ENCODE peak calls at places on chromosomes 16 and 17, in six cellular contexts. One of them, this sample, is unnamed.

GRCh38 chr16:58414938-58415451 is 22.7 kb downstream of the GINS3 start:
- DNase-seq in psoas muscle: no peak
- DNase-seq in PC-3: no peak
- DNase-seq in left lung: no peak
- DNase-seq in esophagus squamous epithelium: no peak
- DNase-seq in pancreas: no peak
- DNase-seq in this sample: no peak

GRCh38 chr17:47276868-47277267 is 23.2 kb downstream of the ITGB3 start:
- DNase-seq in pancreas: peak
- DNase-seq in PC-3: peak
- DNase-seq in psoas muscle: peak
- DNase-seq in esophagus squamous epithelium: no peak
- DNase-seq in left lung: no peak
- DNase-seq in this sample: peak

GRCh38 chr17:2336215-2337151 is at the start of gene TSR1:
- DNase-seq in psoas muscle: peak
- DNase-seq in pancreas: peak
- DNase-seq in PC-3: peak
- DNase-seq in left lung: peak
- DNase-seq in esophagus squamous epithelium: peak
- DNase-seq in this sample: peak

GRCh38 chr17:44558349-44559287 is 1.3 kb downstream of the FZD2 start:
- DNase-seq in left lung: no peak
- DNase-seq in psoas muscle: no peak
- DNase-seq in esophagus squamous epithelium: no peak
- DNase-seq in PC-3: no peak
- DNase-seq in pancreas: no peak
- DNase-seq in this sample: no peak

GRCh38 chr17:8693328-8693727 is 51.3 kb downstream of the CCDC42 start:
- DNase-seq in psoas muscle: no peak
- DNase-seq in pancreas: no peak
- DNase-seq in esophagus squamous epithelium: no peak
- DNase-seq in PC-3: no peak
- DNase-seq in left lung: no peak
- DNase-seq in this sample: no peak

GRCh38 chr16:30557397-30557949 is 701 bp downstream of the ZNF764 start:
- DNase-seq in pancreas: no peak
- DNase-seq in PC-3: no peak
- DNase-seq in left lung: no peak
- DNase-seq in psoas muscle: peak
- DNase-seq in esophagus squamous epithelium: no peak
- DNase-seq in this sample: no peak

GRCh38 chr16:85086347-85087291 is 25.7 kb downstream of the CIBAR2 start:
- DNase-seq in esophagus squamous epithelium: no peak
- DNase-seq in pancreas: peak
- DNase-seq in left lung: peak
- DNase-seq in psoas muscle: peak
- DNase-seq in PC-3: peak
- DNase-seq in this sample: peak

GRCh38 chr16:87345721-87346424 is 28.7 kb upstream of the C16orf95 start:
- DNase-seq in pancreas: no peak
- DNase-seq in esophagus squamous epithelium: no peak
- DNase-seq in left lung: peak
- DNase-seq in psoas muscle: no peak
- DNase-seq in PC-3: no peak
- DNase-seq in this sample: no peak

GRCh38 chr16:80932725-80933124 is 74.0 kb downstream of the CMC2 start:
- DNase-seq in esophagus squamous epithelium: no peak
- DNase-seq in left lung: no peak
- DNase-seq in PC-3: peak
- DNase-seq in pancreas: peak
- DNase-seq in psoas muscle: peak
- DNase-seq in this sample: peak

GRCh38 chr17:43661699-43662431 is at the start of gene MEOX1:
- DNase-seq in pancreas: no peak
- DNase-seq in psoas muscle: no peak
- DNase-seq in left lung: no peak
- DNase-seq in PC-3: peak
- DNase-seq in esophagus squamous epithelium: no peak
- DNase-seq in this sample: no peak

GRCh38 chr17:40960144-40960543 is 6.6 kb downstream of the KRT39 start:
- DNase-seq in esophagus squamous epithelium: no peak
- DNase-seq in pancreas: no peak
- DNase-seq in left lung: no peak
- DNase-seq in PC-3: no peak
- DNase-seq in psoas muscle: no peak
- DNase-seq in this sample: no peak
- H3K4me3 ChIP-seq in esophagus squamous epithelium: no peak
- H3K4me3 ChIP-seq in pancreas: no peak
- H3K4me3 ChIP-seq in left lung: no peak
- H3K4me3 ChIP-seq in PC-3: no peak
- H3K4me3 ChIP-seq in psoas muscle: no peak
- H3K4me3 ChIP-seq in this sample: no peak

DNA sequence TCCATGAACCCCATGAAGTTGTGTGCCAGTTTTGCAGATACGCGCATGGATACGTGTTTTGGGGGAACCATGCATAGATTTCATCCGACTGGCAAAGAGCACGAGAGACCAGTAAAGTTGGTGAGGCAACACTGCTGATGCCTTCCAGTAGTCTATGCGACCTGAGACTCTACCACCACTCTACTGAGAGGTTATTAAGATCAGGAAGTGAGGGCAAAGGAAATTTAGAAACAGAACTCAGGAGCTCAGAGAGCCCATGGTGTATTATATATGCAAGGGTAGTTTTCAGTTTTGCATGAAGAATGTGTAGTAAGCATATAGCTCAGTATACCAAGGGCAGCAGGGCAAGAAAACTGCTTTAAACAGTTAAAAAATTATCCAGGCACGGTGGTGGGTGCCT is 4.2 kb downstream of the SLX4 start:
- DNase-seq in pancreas: no peak
- DNase-seq in PC-3: no peak
- DNase-seq in esophagus squamous epithelium: no peak
- DNase-seq in psoas muscle: no peak
- DNase-seq in left lung: no peak
- DNase-seq in this sample: no peak
- H3K4me3 ChIP-seq in pancreas: no peak
- H3K4me3 ChIP-seq in PC-3: no peak
- H3K4me3 ChIP-seq in esophagus squamous epithelium: no peak
- H3K4me3 ChIP-seq in psoas muscle: no peak
- H3K4me3 ChIP-seq in left lung: no peak
- H3K4me3 ChIP-seq in this sample: no peak

GRCh38 chr17:27809555-27809954 is 9.2 kb upstream of the NOS2 start:
- DNase-seq in left lung: no peak
- DNase-seq in pancreas: no peak
- DNase-seq in PC-3: no peak
- DNase-seq in esophagus squamous epithelium: no peak
- DNase-seq in psoas muscle: no peak
- DNase-seq in this sample: no peak

GRCh38 chr17:27808629-27809028 is 8.3 kb upstream of the NOS2 start:
- DNase-seq in psoas muscle: no peak
- DNase-seq in left lung: no peak
- DNase-seq in PC-3: no peak
- DNase-seq in esophagus squamous epithelium: no peak
- DNase-seq in pancreas: no peak
- DNase-seq in this sample: no peak

GRCh38 chr17:27805520-27806146 is 5.3 kb upstream of the NOS2 start:
- DNase-seq in PC-3: peak
- DNase-seq in esophagus squamous epithelium: peak
- DNase-seq in left lung: peak
- DNase-seq in pancreas: peak
- DNase-seq in psoas muscle: peak
- DNase-seq in this sample: peak

GRCh38 chr17:27810211-27810901 is 10.0 kb upstream of the NOS2 start:
- DNase-seq in PC-3: no peak
- DNase-seq in pancreas: no peak
- DNase-seq in psoas muscle: no peak
- DNase-seq in esophagus squamous epithelium: no peak
- DNase-seq in left lung: no peak
- DNase-seq in this sample: no peak

GRCh38 chr17:27807567-27808470 is 7.5 kb upstream of the NOS2 start:
- DNase-seq in left lung: no peak
- DNase-seq in pancreas: peak
- DNase-seq in esophagus squamous epithelium: no peak
- DNase-seq in PC-3: no peak
- DNase-seq in psoas muscle: no peak
- DNase-seq in this sample: no peak
- H3K4me3 ChIP-seq in left lung: no peak
- H3K4me3 ChIP-seq in pancreas: no peak
- H3K4me3 ChIP-seq in esophagus squamous epithelium: no peak
- H3K4me3 ChIP-seq in PC-3: no peak
- H3K4me3 ChIP-seq in psoas muscle: no peak
- H3K4me3 ChIP-seq in this sample: peak

GRCh38 chr17:61986898-61987297 is 59.1 kb upstream of the INTS2 start:
- DNase-seq in PC-3: peak
- DNase-seq in psoas muscle: no peak
- DNase-seq in esophagus squamous epithelium: no peak
- DNase-seq in pancreas: no peak
- DNase-seq in left lung: no peak
- DNase-seq in this sample: no peak

GRCh38 chr17:61984826-61985225 is 57.0 kb upstream of the INTS2 start:
- DNase-seq in pancreas: no peak
- DNase-seq in left lung: no peak
- DNase-seq in psoas muscle: no peak
- DNase-seq in PC-3: no peak
- DNase-seq in esophagus squamous epithelium: no peak
- DNase-seq in this sample: no peak

DNA sequence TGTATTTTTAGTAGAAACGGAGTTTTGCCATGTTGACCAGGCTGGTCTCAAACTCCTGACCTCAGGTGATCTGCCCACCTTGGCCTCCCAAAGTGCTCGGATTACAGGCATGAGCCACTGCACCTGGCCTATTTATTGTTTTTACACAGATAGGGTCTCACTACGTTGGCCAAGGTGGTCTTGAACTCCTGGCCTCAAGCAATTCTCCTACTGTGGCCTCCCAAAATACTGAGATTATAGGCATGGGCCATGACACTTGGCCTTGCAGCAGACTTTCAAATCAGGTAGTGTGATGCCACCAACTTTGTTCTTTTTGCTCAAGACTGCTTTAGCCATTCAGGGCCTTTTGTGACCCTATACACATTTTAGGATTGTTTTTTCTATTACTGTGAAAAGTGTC is 61.7 kb upstream of the INTS2 start:
- DNase-seq in esophagus squamous epithelium: no peak
- DNase-seq in psoas muscle: no peak
- DNase-seq in pancreas: no peak
- DNase-seq in left lung: no peak
- DNase-seq in PC-3: no peak
- DNase-seq in this sample: no peak
- H3K4me3 ChIP-seq in esophagus squamous epithelium: no peak
- H3K4me3 ChIP-seq in psoas muscle: no peak
- H3K4me3 ChIP-seq in pancreas: no peak
- H3K4me3 ChIP-seq in left lung: no peak
- H3K4me3 ChIP-seq in PC-3: no peak
- H3K4me3 ChIP-seq in this sample: no peak